ENCODE peak calls at places on chromosomes 2 and 18, in six cellular contexts. E, J, S, N, A and L are unnamed samples.

GRCh38 chr2:58240595-58240937 is 559 bp downstream of the FANCL start:
- DNase-seq in E (peak; percentile 55), J (peak; percentile 30), S (no peak), N (no peak), A (no peak), L (no peak)

GRCh38 chr2:210261996-210262510 is 36.8 kb upstream of the ACADL start:
- DNase-seq in E (no peak), J (no peak), S (no peak), N (no peak), A (no peak), L (no peak)

GRCh38 chr2:68832161-68832869 is 38.9 kb downstream of the BMP10 start:
- DNase-seq in E (no peak), J (peak; percentile 56), S (peak; percentile 38), N (peak; percentile 55), A (peak; percentile 48), L (peak; percentile 71)

GRCh38 chr2:27735263-27735904 is 36.1 kb upstream of the MRPL33 start:
- DNase-seq in E (peak; percentile 38), J (peak; percentile 51), S (no peak), N (peak; percentile 64), A (peak; percentile 86), L (peak; percentile 81)

GRCh38 chr2:239882781-239883180 is 142.4 kb downstream of the NDUFA10 start:
- DNase-seq in E (no peak), J (no peak), S (no peak), N (no peak), A (no peak), L (no peak)

GRCh38 chr2:25938345-25938744 is 44.0 kb downstream of the KIF3C start:
- DNase-seq in E (no peak), J (no peak), S (peak; percentile 12), N (peak; percentile 37), A (no peak), L (no peak)

GRCh38 chr2:31253344-31254155 is 19.6 kb downstream of the EHD3 start:
- DNase-seq in E (no peak), J (no peak), S (no peak), N (no peak), A (no peak), L (no peak)

GRCh38 chr2:85997016-85997970 is 108.4 kb downstream of the POLR1A start:
- DNase-seq in E (no peak), J (peak; percentile 19), S (no peak), N (peak; percentile 75), A (no peak), L (no peak)

GRCh38 chr18:8153887-8154583 is 455.2 kb upstream of the RAB12 start:
- DNase-seq in E (no peak), J (peak; percentile 75), S (no peak), N (no peak), A (peak; percentile 38), L (no peak)

GRCh38 chr2:45567288-45567963 is 43.6 kb downstream of the SRBD1 start:
- DNase-seq in E (no peak), J (no peak), S (no peak), N (no peak), A (no peak), L (no peak)

GRCh38 chr2:179932786-179933185 is 71.4 kb upstream of the ZNF385B start:
- DNase-seq in E (peak; percentile 29), J (peak; percentile 42), S (no peak), N (peak; percentile 20), A (no peak), L (no peak)

GRCh38 chr2:25165992-25166618 is 2.3 kb downstream of the POMC start:
- DNase-seq in E (peak; percentile 51), J (no peak), S (no peak), N (peak; percentile 41), A (peak; percentile 44), L (peak; percentile 67)

GRCh38 chr2:197322729-197323720 is 12.4 kb upstream of the ANKRD44 start:
- DNase-seq in E (no peak), J (no peak), S (no peak), N (no peak), A (no peak), L (no peak)

GRCh38 chr18:24118750-24119577 is 19.9 kb upstream of the CABYR start:
- DNase-seq in E (peak; percentile 60), J (peak; percentile 75), S (peak; percentile 9), N (peak; percentile 26), A (peak; percentile 72), L (peak; percentile 74)

GRCh38 chr2:109384308-109385271 is 229.2 kb downstream of the SEPTIN10 start:
- DNase-seq in E (no peak), J (no peak), S (no peak), N (no peak), A (no peak), L (no peak)

GRCh38 chr18:43022874-43023273 is 92.6 kb downstream of the RIT2 start:
- DNase-seq in E (no peak), J (no peak), S (no peak), N (no peak), A (no peak), L (no peak)

GRCh38 chr18:72140007-72140406 is 404.1 kb downstream of the CBLN2 start:
- DNase-seq in E (no peak), J (no peak), S (no peak), N (no peak), A (no peak), L (no peak)

GRCh38 chr2:199458017-199458805 is 472 bp upstream of the SATB2 start:
- DNase-seq in E (no peak), J (no peak), S (no peak), N (no peak), A (peak; percentile 73), L (peak; percentile 67)

GRCh38 chr2:46540496-46541342 is 61.4 kb downstream of the TMEM247 start:
- DNase-seq in E (no peak), J (peak; percentile 72), S (no peak), N (peak; percentile 45), A (peak; percentile 62), L (peak; percentile 7)

GRCh38 chr2:209367091-209367747 is 56.6 kb upstream of the MAP2 start:
- DNase-seq in E (no peak), J (peak; percentile 33), S (no peak), N (no peak), A (no peak), L (no peak)

GRCh38 chr2:66405473-66405872 is 29.5 kb upstream of the MEIS1 start:
- DNase-seq in E (no peak), J (no peak), S (no peak), N (no peak), A (no peak), L (no peak)

GRCh38 chr18:49055787-49056186 is 105.0 kb upstream of the SMAD7 start:
- DNase-seq in E (no peak), J (peak; percentile 67), S (no peak), N (peak; percentile 23), A (peak; percentile 85), L (no peak)

GRCh38 chr18:62386616-62387015 is 61.5 kb downstream of the TNFRSF11A start:
- DNase-seq in E (no peak), J (peak; percentile 5), S (no peak), N (no peak), A (no peak), L (no peak)

GRCh38 chr2:209913786-209914185 is 88.7 kb upstream of the RPE start:
- DNase-seq in E (no peak), J (no peak), S (no peak), N (no peak), A (no peak), L (no peak)

GRCh38 chr18:77911973-77912372 is 662.3 kb downstream of the GALR1 start:
- DNase-seq in E (no peak), J (no peak), S (no peak), N (no peak), A (no peak), L (no peak)

GRCh38 chr2:88127888-88128653 is at the start of gene FABP1:
- DNase-seq in E (no peak), J (no peak), S (no peak), N (no peak), A (no peak), L (no peak)

GRCh38 chr2:241088791-241089732 is 13.0 kb downstream of the MTERF4 start:
- DNase-seq in E (no peak), J (no peak), S (no peak), N (no peak), A (no peak), L (no peak)

GRCh38 chr18:74248189-74248975 is 43.4 kb downstream of the CYB5A start:
- DNase-seq in E (no peak), J (no peak), S (no peak), N (no peak), A (no peak), L (no peak)

GRCh38 chr2:189639003-189639609 is 22.2 kb upstream of the ASNSD1 start:
- DNase-seq in E (no peak), J (no peak), S (no peak), N (no peak), A (no peak), L (no peak)

GRCh38 chr2:27501042-27501441 is 4.4 kb downstream of the GCKR start:
- DNase-seq in E (peak; percentile 64), J (no peak), S (no peak), N (no peak), A (no peak), L (no peak)

GRCh38 chr2:11974573-11974972 is 228.1 kb downstream of the LPIN1 start:
- DNase-seq in E (no peak), J (no peak), S (no peak), N (no peak), A (no peak), L (no peak)

GRCh38 chr18:21057112-21057511 is 54.5 kb downstream of the ROCK1 start:
- DNase-seq in E (no peak), J (no peak), S (no peak), N (no peak), A (no peak), L (no peak)

GRCh38 chr2:10659898-10660568 is 29.7 kb downstream of the NOL10 start:
- DNase-seq in E (no peak), J (peak; percentile 80), S (no peak), N (peak; percentile 12), A (peak; percentile 89), L (peak; percentile 64)

GRCh38 chr2:62968668-62969067 is 82.0 kb upstream of the OTX1 start:
- DNase-seq in E (no peak), J (no peak), S (no peak), N (no peak), A (no peak), L (no peak)